ENCODE peak calls at places on chromosomes 11 and 22, in six cellular contexts. One of them, this sample, is unnamed.

GRCh38 chr11:85947431-85948272 is 92.5 kb downstream of the CCDC83 start:
- DNase-seq in K562: no peak
- DNase-seq in HepG2: no peak
- DNase-seq in GM12878: no peak
- DNase-seq in H1: no peak
- DNase-seq in SK-N-SH: no peak
- DNase-seq in this sample: peak; percentile 26

GRCh38 chr22:49593509-49593908 is 234.2 kb downstream of the BRD1 start:
- DNase-seq in K562: no peak
- DNase-seq in HepG2: no peak
- DNase-seq in GM12878: no peak
- DNase-seq in H1: no peak
- DNase-seq in SK-N-SH: no peak
- DNase-seq in this sample: no peak

GRCh38 chr11:114929351-114929750 is 251.0 kb downstream of the NXPE2 start:
- DNase-seq in K562: no peak
- DNase-seq in HepG2: no peak
- DNase-seq in GM12878: no peak
- DNase-seq in H1: no peak
- DNase-seq in SK-N-SH: no peak
- DNase-seq in this sample: no peak

GRCh38 chr22:25786165-25786564 is 44.2 kb downstream of the MYO18B start:
- DNase-seq in K562: no peak
- DNase-seq in HepG2: no peak
- DNase-seq in GM12878: no peak
- DNase-seq in H1: no peak
- DNase-seq in SK-N-SH: no peak
- DNase-seq in this sample: no peak

GRCh38 chr11:3121931-3122774 is 43.0 kb downstream of the OSBPL5 start:
- DNase-seq in K562: no peak
- DNase-seq in HepG2: no peak
- DNase-seq in GM12878: no peak
- DNase-seq in H1: no peak
- DNase-seq in SK-N-SH: peak; percentile 36
- DNase-seq in this sample: no peak

GRCh38 chr22:27238935-27239510 is 562.5 kb downstream of the MN1 start:
- DNase-seq in K562: peak; percentile 12
- DNase-seq in HepG2: no peak
- DNase-seq in GM12878: no peak
- DNase-seq in H1: no peak
- DNase-seq in SK-N-SH: peak; percentile 87
- DNase-seq in this sample: no peak

GRCh38 chr11:68043029-68043348 is 4.2 kb downstream of the TCIRG1 start:
- DNase-seq in K562: peak; percentile 59
- DNase-seq in HepG2: no peak
- DNase-seq in GM12878: no peak
- DNase-seq in H1: no peak
- DNase-seq in SK-N-SH: peak; percentile 43
- DNase-seq in this sample: no peak

GRCh38 chr22:19120829-19121630 is 1.2 kb downstream of the DGCR2 start:
- DNase-seq in K562: peak; percentile 79
- DNase-seq in HepG2: peak; percentile 63
- DNase-seq in GM12878: no peak
- DNase-seq in H1: no peak
- DNase-seq in SK-N-SH: no peak
- DNase-seq in this sample: no peak

GRCh38 chr11:32752001-32752400 is 42.5 kb downstream of the CCDC73 start:
- DNase-seq in K562: peak; percentile 7
- DNase-seq in HepG2: no peak
- DNase-seq in GM12878: no peak
- DNase-seq in H1: no peak
- DNase-seq in SK-N-SH: no peak
- DNase-seq in this sample: no peak

GRCh38 chr11:110518809-110519514 is 89.2 kb downstream of the FDX1 start:
- DNase-seq in K562: no peak
- DNase-seq in HepG2: no peak
- DNase-seq in GM12878: no peak
- DNase-seq in H1: no peak
- DNase-seq in SK-N-SH: no peak
- DNase-seq in this sample: no peak

GRCh38 chr22:23712256-23712655 is 21.4 kb downstream of the RGL4 start:
- DNase-seq in K562: no peak
- DNase-seq in HepG2: no peak
- DNase-seq in GM12878: no peak
- DNase-seq in H1: no peak
- DNase-seq in SK-N-SH: no peak
- DNase-seq in this sample: no peak

GRCh38 chr11:64305691-64306562 is 603 bp downstream of the ESRRA start:
- DNase-seq in K562: peak; percentile 79
- DNase-seq in HepG2: peak; percentile 77
- DNase-seq in GM12878: no peak
- DNase-seq in H1: no peak
- DNase-seq in SK-N-SH: peak; percentile 73
- DNase-seq in this sample: peak; percentile 85

GRCh38 chr11:70263363-70263762 is 7.1 kb upstream of the PPFIA1 start:
- DNase-seq in K562: no peak
- DNase-seq in HepG2: no peak
- DNase-seq in GM12878: no peak
- DNase-seq in H1: no peak
- DNase-seq in SK-N-SH: no peak
- DNase-seq in this sample: no peak

DNA sequence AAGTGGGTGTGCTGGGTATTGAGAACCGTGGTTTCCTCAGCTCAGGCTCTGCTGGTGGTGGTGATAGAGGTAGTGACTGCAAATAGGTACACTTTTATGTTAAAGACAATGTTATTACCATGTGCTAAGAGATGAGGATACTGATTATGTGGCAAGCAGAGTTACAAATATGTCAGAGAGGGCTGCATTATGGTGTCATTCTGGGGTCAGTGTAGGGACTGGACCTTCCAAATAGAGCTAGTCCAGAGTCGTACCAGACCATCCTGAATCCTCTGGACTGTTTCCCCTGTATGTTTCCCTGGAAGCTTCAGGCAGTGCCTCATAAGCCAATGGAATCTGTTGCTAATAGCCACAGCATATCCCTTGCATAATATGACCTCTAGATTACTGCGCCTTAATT is at the start of gene DNAJB7:
- DNase-seq in K562: no peak
- DNase-seq in HepG2: no peak
- DNase-seq in GM12878: no peak
- DNase-seq in H1: no peak
- DNase-seq in SK-N-SH: no peak
- DNase-seq in this sample: no peak
- TF ChIP-seq GABPA in K562: no peak
- TF ChIP-seq GABPA in HepG2: no peak
- TF ChIP-seq GABPA in GM12878: no peak
- TF ChIP-seq GABPA in H1: no peak
- TF ChIP-seq GABPA in SK-N-SH: no peak
- TF ChIP-seq GABPA in this sample: no peak

DNA sequence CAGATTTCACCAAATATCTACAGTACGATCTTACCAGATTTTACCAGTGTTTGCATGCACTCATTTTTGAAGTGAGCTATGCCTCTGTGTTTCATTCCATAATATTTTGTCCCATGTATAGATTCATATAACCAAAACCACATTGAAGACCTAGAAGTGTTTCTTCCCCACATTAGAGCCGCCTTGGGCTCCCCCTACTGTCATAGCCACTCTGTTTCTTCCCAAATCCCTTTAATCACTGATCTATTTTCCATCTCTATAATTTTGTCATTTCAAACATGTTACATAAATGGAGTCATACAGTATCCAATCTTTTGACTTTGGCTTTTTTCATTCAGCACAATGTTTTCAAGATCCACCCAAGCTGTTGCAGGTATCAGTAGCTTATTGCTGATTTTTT is 12.7 kb downstream of the MRGPRX3 start:
- DNase-seq in K562: no peak
- DNase-seq in HepG2: peak; percentile 23
- DNase-seq in GM12878: no peak
- DNase-seq in H1: no peak
- DNase-seq in SK-N-SH: peak; percentile 18
- DNase-seq in this sample: no peak
- TF ChIP-seq CTCF in K562: no peak
- TF ChIP-seq CTCF in HepG2: peak; percentile 64
- TF ChIP-seq CTCF in GM12878: peak; percentile 23
- TF ChIP-seq CTCF in H1: no peak
- TF ChIP-seq CTCF in SK-N-SH: peak; percentile 48
- TF ChIP-seq CTCF in this sample: no peak

GRCh38 chr22:37559901-37560681 is at the start of gene CDC42EP1:
- DNase-seq in K562: peak; percentile 84
- DNase-seq in HepG2: no peak
- DNase-seq in GM12878: no peak
- DNase-seq in H1: no peak
- DNase-seq in SK-N-SH: peak; percentile 79
- DNase-seq in this sample: no peak
- TF ChIP-seq POLR2AphosphoS5 in K562: peak; percentile 47
- TF ChIP-seq POLR2AphosphoS5 in HepG2: peak; percentile 65
- TF ChIP-seq POLR2AphosphoS5 in GM12878: no peak
- TF ChIP-seq POLR2AphosphoS5 in H1: no peak
- TF ChIP-seq POLR2AphosphoS5 in SK-N-SH: peak; percentile 55
- TF ChIP-seq POLR2AphosphoS5 in this sample: no peak

DNA sequence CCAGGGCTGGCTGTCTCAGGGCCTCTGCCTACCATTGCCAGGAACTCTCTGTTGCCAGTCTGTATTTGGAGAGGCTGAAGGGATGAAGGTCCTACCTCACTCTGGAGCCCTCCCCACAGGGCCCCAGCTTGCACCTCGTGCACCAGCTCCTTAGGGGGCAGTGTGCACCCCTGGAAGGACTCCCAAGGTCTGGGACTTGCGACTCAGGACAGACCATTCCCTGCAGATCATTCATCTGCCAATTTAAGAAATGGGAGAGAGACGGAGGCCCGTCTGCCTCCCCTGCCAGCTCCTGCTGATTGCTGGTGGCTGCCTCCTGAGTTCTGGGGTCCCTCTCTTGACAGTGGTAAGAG is 27.5 kb upstream of the MALAT1 start:
- DNase-seq in K562: peak; percentile 63
- DNase-seq in HepG2: peak; percentile 73
- DNase-seq in GM12878: no peak
- DNase-seq in H1: no peak
- DNase-seq in SK-N-SH: peak; percentile 70
- DNase-seq in this sample: peak; percentile 78
- TF ChIP-seq GABPA in K562: no peak
- TF ChIP-seq GABPA in HepG2: no peak
- TF ChIP-seq GABPA in GM12878: no peak
- TF ChIP-seq GABPA in H1: no peak
- TF ChIP-seq GABPA in SK-N-SH: no peak
- TF ChIP-seq GABPA in this sample: no peak

GRCh38 chr11:132300283-132300682 is 929.9 kb downstream of the NTM start:
- DNase-seq in K562: no peak
- DNase-seq in HepG2: no peak
- DNase-seq in GM12878: no peak
- DNase-seq in H1: no peak
- DNase-seq in SK-N-SH: peak; percentile 42
- DNase-seq in this sample: peak; percentile 2
- TF ChIP-seq CTCF in K562: no peak
- TF ChIP-seq CTCF in HepG2: peak; percentile 5
- TF ChIP-seq CTCF in GM12878: peak; percentile 46
- TF ChIP-seq CTCF in H1: peak; percentile 64
- TF ChIP-seq CTCF in SK-N-SH: peak; percentile 46
- TF ChIP-seq CTCF in this sample: no peak

DNA sequence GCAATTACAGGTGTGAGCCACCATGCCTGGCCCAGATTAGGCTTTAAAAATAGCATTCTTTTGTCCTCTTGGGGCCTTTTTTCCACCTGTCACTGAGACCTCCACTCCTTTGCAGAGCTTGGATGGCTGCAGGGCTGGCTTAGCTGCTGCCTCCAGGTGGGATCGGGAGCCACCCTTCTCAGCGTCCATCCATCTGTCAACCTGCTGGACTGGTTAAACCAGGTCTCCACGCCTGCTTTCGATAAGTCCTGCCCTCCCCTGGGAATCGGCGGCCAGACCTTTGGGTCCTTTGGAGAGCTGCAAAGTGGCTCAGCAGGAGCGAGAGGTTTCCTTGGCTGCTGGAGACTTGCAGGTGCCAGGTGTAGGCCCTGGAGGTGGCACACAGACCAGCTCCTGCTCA is 23.4 kb upstream of the GRAMD4 start:
- DNase-seq in K562: no peak
- DNase-seq in HepG2: no peak
- DNase-seq in GM12878: no peak
- DNase-seq in H1: no peak
- DNase-seq in SK-N-SH: no peak
- DNase-seq in this sample: no peak
- TF ChIP-seq POLR2AphosphoS5 in K562: no peak
- TF ChIP-seq POLR2AphosphoS5 in HepG2: no peak
- TF ChIP-seq POLR2AphosphoS5 in GM12878: no peak
- TF ChIP-seq POLR2AphosphoS5 in H1: no peak
- TF ChIP-seq POLR2AphosphoS5 in SK-N-SH: no peak
- TF ChIP-seq POLR2AphosphoS5 in this sample: peak; percentile 25

GRCh38 chr11:103923473-103923931 is 112.9 kb upstream of the DDI1 start:
- DNase-seq in K562: no peak
- DNase-seq in HepG2: peak; percentile 4
- DNase-seq in GM12878: no peak
- DNase-seq in H1: no peak
- DNase-seq in SK-N-SH: no peak
- DNase-seq in this sample: no peak

GRCh38 chr11:103924166-103925013 is 112.0 kb upstream of the DDI1 start:
- DNase-seq in K562: no peak
- DNase-seq in HepG2: no peak
- DNase-seq in GM12878: no peak
- DNase-seq in H1: no peak
- DNase-seq in SK-N-SH: no peak
- DNase-seq in this sample: no peak

GRCh38 chr11:103920449-103920848 is 116.0 kb upstream of the DDI1 start:
- DNase-seq in K562: no peak
- DNase-seq in HepG2: no peak
- DNase-seq in GM12878: no peak
- DNase-seq in H1: no peak
- DNase-seq in SK-N-SH: no peak
- DNase-seq in this sample: no peak

DNA sequence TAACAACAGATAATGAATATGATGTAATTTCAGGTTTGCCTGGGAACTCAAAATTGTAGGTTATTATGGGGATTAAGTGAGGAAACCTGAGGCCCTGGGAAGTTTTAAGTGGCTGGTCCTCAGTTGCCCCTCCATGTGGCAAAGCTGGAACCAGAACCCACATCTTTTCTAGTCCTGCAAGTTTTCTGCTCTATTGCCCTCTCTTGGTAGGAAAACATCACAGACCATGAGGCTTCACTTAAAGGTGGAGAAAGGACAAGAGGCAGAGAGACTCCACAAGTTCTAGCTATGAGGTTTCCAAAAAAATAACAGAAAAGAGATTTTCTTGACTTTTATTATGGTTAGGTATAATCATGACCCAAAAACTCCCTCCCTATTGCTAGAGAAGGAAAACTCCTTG is 115.5 kb upstream of the DDI1 start:
- DNase-seq in K562: no peak
- DNase-seq in HepG2: no peak
- DNase-seq in GM12878: no peak
- DNase-seq in H1: no peak
- DNase-seq in SK-N-SH: no peak
- DNase-seq in this sample: no peak
- TF ChIP-seq GABPA in K562: no peak
- TF ChIP-seq GABPA in HepG2: no peak
- TF ChIP-seq GABPA in GM12878: no peak
- TF ChIP-seq GABPA in H1: no peak
- TF ChIP-seq GABPA in SK-N-SH: no peak
- TF ChIP-seq GABPA in this sample: no peak

GRCh38 chr22:33917744-33918406 is 2.4 kb downstream of the LARGE1 start:
- DNase-seq in K562: no peak
- DNase-seq in HepG2: peak; percentile 36
- DNase-seq in GM12878: peak; percentile 37
- DNase-seq in H1: no peak
- DNase-seq in SK-N-SH: peak; percentile 39
- DNase-seq in this sample: no peak
- TF ChIP-seq CTCF in K562: no peak
- TF ChIP-seq CTCF in HepG2: peak; percentile 81
- TF ChIP-seq CTCF in GM12878: peak; percentile 73
- TF ChIP-seq CTCF in H1: peak; percentile 52
- TF ChIP-seq CTCF in SK-N-SH: no peak
- TF ChIP-seq CTCF in this sample: no peak